ENCODE peak calls at places on chromosomes 3 and 15, in nine cellular contexts. J is RWPE2, K is heart left ventricle, O is OCI-LY7, D is omental fat pad, C is ovary, B is thyroid gland, T is AG04450, I is AG09309. G is an unnamed sample.
A peak's percentile ranks its signal among the peaks of the same experiment; 100 is the strongest.

GRCh38 chr3:14957933-14958332 is 10.6 kb downstream of the NR2C2 start:
- DNase-seq in J (no peak), K (no peak), O (peak; percentile 20), D (no peak), C (no peak), B (no peak), T (no peak), I (no peak), G (no peak)

GRCh38 chr15:101181349-101181748 is 70.5 kb downstream of the CHSY1 start:
- DNase-seq in J (no peak), K (no peak), O (no peak), D (no peak), C (no peak), B (no peak), T (no peak), I (no peak), G (no peak)

GRCh38 chr15:60396964-60397771 is 618 bp downstream of the ANXA2 start:
- DNase-seq in J (peak; percentile 83), K (peak; percentile 80), O (peak; percentile 48), D (peak; percentile 43), C (peak; percentile 53), B (peak; percentile 67), T (no peak), I (no peak), G (no peak)

GRCh38 chr3:104101736-104102135 is 1265.0 kb upstream of the ALCAM start:
- DNase-seq in J (no peak), K (no peak), O (no peak), D (no peak), C (no peak), B (no peak), T (no peak), I (no peak), G (no peak)

GRCh38 chr15:87408902-87409301 is 847.6 kb downstream of the NTRK3 start:
- DNase-seq in J (no peak), K (no peak), O (no peak), D (no peak), C (no peak), B (no peak), T (no peak), I (no peak), G (no peak)

GRCh38 chr3:27279153-27279552 is 90.0 kb downstream of the NEK10 start:
- DNase-seq in J (no peak), K (no peak), O (no peak), D (no peak), C (no peak), B (no peak), T (no peak), I (no peak), G (no peak)

GRCh38 chr3:23405081-23405480 is 202.0 kb downstream of the UBE2E2 start:
- DNase-seq in J (no peak), K (no peak), O (peak; percentile 77), D (no peak), C (no peak), B (no peak), T (no peak), I (no peak), G (no peak)

GRCh38 chr3:128500556-128500955 is 7.6 kb upstream of the GATA2 start:
- DNase-seq in J (no peak), K (no peak), O (no peak), D (no peak), C (no peak), B (no peak), T (no peak), I (no peak), G (peak; percentile 7)

GRCh38 chr15:66394912-66395311 is 8.2 kb downstream of the MAP2K1 start:
- DNase-seq in J (no peak), K (no peak), O (no peak), D (no peak), C (no peak), B (no peak), T (no peak), I (no peak), G (no peak)

GRCh38 chr15:69305204-69305931 is 6.7 kb downstream of the PAQR5 start:
- DNase-seq in J (peak; percentile 80), K (no peak), O (no peak), D (no peak), C (no peak), B (no peak), T (peak; percentile 62), I (peak; percentile 69), G (no peak)

GRCh38 chr3:56001537-56001936 is 466.7 kb downstream of the ERC2 start:
- DNase-seq in J (no peak), K (no peak), O (no peak), D (no peak), C (no peak), B (no peak), T (no peak), I (no peak), G (no peak)

GRCh38 chr3:122789585-122790273 is 3.9 kb downstream of the HSPBAP1 start:
- DNase-seq in J (no peak), K (no peak), O (no peak), D (no peak), C (no peak), B (no peak), T (no peak), I (no peak), G (no peak)

GRCh38 chr3:78823859-78824258 is 943.9 kb downstream of the ROBO1 start:
- DNase-seq in J (no peak), K (no peak), O (no peak), D (no peak), C (no peak), B (no peak), T (no peak), I (no peak), G (no peak)

GRCh38 chr15:42089942-42090341 is 4.4 kb downstream of the PLA2G4D start:
- DNase-seq in J (no peak), K (no peak), O (no peak), D (no peak), C (no peak), B (no peak), T (no peak), I (no peak), G (no peak)

GRCh38 chr3:192816274-192816853 is 89.0 kb upstream of the FGF12 start:
- DNase-seq in J (no peak), K (no peak), O (peak; percentile 40), D (no peak), C (no peak), B (no peak), T (no peak), I (peak; percentile 40), G (no peak)

GRCh38 chr15:88375234-88375926 is 91.8 kb downstream of the MRPL46 start:
- DNase-seq in J (no peak), K (no peak), O (no peak), D (no peak), C (no peak), B (no peak), T (peak; percentile 13), I (peak; percentile 55), G (no peak)

GRCh38 chr3:119298565-119298941 is 4.4 kb downstream of the ARHGAP31 start:
- DNase-seq in J (no peak), K (no peak), O (no peak), D (no peak), C (no peak), B (peak; percentile 40), T (no peak), I (no peak), G (peak; percentile 17)

GRCh38 chr3:59253523-59253922 is 203.7 kb upstream of the CFAP20DC start:
- DNase-seq in J (no peak), K (no peak), O (no peak), D (no peak), C (no peak), B (no peak), T (no peak), I (no peak), G (no peak)

GRCh38 chr3:195208183-195208582 is 62.8 kb downstream of the XXYLT1 start:
- DNase-seq in J (no peak), K (no peak), O (peak; percentile 43), D (no peak), C (no peak), B (no peak), T (no peak), I (no peak), G (no peak)
- TF ChIP-seq CTCF in J (no peak), K (no peak), O (no peak), D (no peak), C (no peak), B (no peak), T (no peak), I (no peak), G (no peak)

GRCh38 chr3:184017672-184018423 is at the start of gene ABCC5:
- DNase-seq in J (peak; percentile 90), K (peak; percentile 96), O (peak; percentile 91), D (peak; percentile 55), C (peak; percentile 92), B (peak; percentile 91), T (peak; percentile 81), I (peak; percentile 71), G (peak; percentile 98)
- TF ChIP-seq CTCF in J (peak; percentile 84), K (peak; percentile 7), O (peak; percentile 71), D (no peak), C (peak; percentile 59), B (peak; percentile 38), T (peak; percentile 1), I (no peak), G (peak; percentile 79)

GRCh38 chr3:24773798-24774197 is 279.1 kb upstream of the THRB start:
- DNase-seq in J (no peak), K (peak; percentile 65), O (peak; percentile 42), D (no peak), C (peak; percentile 14), B (peak; percentile 57), T (peak; percentile 3), I (peak; percentile 10), G (no peak)
- TF ChIP-seq CTCF in J (peak; percentile 79), K (peak; percentile 57), O (peak; percentile 84), D (no peak), C (no peak), B (peak; percentile 77), T (peak; percentile 66), I (peak; percentile 70), G (peak; percentile 96)

GRCh38 chr3:9508781-9509180 is 44.8 kb downstream of the LHFPL4 start:
- DNase-seq in J (no peak), K (no peak), O (no peak), D (no peak), C (no peak), B (no peak), T (no peak), I (no peak), G (no peak)
- TF ChIP-seq CTCF in J (no peak), K (no peak), O (no peak), D (no peak), C (no peak), B (no peak), T (no peak), I (no peak), G (no peak)

GRCh38 chr3:152961323-152961722 is 126.4 kb downstream of the P2RY1 start:
- DNase-seq in J (no peak), K (no peak), O (peak; percentile 1), D (no peak), C (no peak), B (no peak), T (no peak), I (no peak), G (no peak)
- TF ChIP-seq CTCF in J (peak; percentile 63), K (no peak), O (peak; percentile 56), D (no peak), C (no peak), B (peak; percentile 26), T (no peak), I (peak; percentile 21), G (peak; percentile 69)

GRCh38 chr3:124033360-124034015 is 41.6 kb upstream of the ROPN1 start:
- DNase-seq in J (no peak), K (peak; percentile 72), O (no peak), D (no peak), C (no peak), B (peak; percentile 15), T (no peak), I (no peak), G (peak; percentile 86)
- TF ChIP-seq CTCF in J (peak; percentile 70), K (peak; percentile 15), O (no peak), D (no peak), C (no peak), B (no peak), T (no peak), I (peak; percentile 14), G (peak; percentile 70)

GRCh38 chr3:158097571-158098553 is 8.4 kb downstream of the SHOX2 start:
- DNase-seq in J (no peak), K (peak; percentile 71), O (peak; percentile 84), D (no peak), C (peak; percentile 24), B (peak; percentile 73), T (no peak), I (no peak), G (no peak)
- TF ChIP-seq CTCF in J (no peak), K (no peak), O (no peak), D (no peak), C (no peak), B (no peak), T (no peak), I (no peak), G (no peak)